ENCODE peak calls at places on chromosome 14, in six cellular contexts. One of them, this sample, is unnamed.

GRCh38 chr14:101242442-101243385 is 318.6 kb upstream of the DIO3 start:
- DNase-seq in HepG2: no peak
- DNase-seq in GM12891: no peak
- DNase-seq in H1: peak; percentile 41
- DNase-seq in GM12878: no peak
- DNase-seq in K562: no peak
- DNase-seq in this sample: no peak

GRCh38 chr14:63598821-63599220 is 42.9 kb downstream of the WDR89 start:
- DNase-seq in HepG2: no peak
- DNase-seq in GM12891: no peak
- DNase-seq in H1: no peak
- DNase-seq in GM12878: no peak
- DNase-seq in K562: no peak
- DNase-seq in this sample: no peak

GRCh38 chr14:95222151-95222631 is 64.9 kb upstream of the DICER1 start:
- DNase-seq in HepG2: peak; percentile 6
- DNase-seq in GM12891: no peak
- DNase-seq in H1: no peak
- DNase-seq in GM12878: no peak
- DNase-seq in K562: no peak
- DNase-seq in this sample: no peak

GRCh38 chr14:98890556-98891340 is 381.2 kb downstream of the BCL11B start:
- DNase-seq in HepG2: no peak
- DNase-seq in GM12891: no peak
- DNase-seq in H1: no peak
- DNase-seq in GM12878: no peak
- DNase-seq in K562: no peak
- DNase-seq in this sample: no peak

GRCh38 chr14:102610968-102611811 is 18.7 kb downstream of the RCOR1 start:
- DNase-seq in HepG2: no peak
- DNase-seq in GM12891: no peak
- DNase-seq in H1: no peak
- DNase-seq in GM12878: peak; percentile 48
- DNase-seq in K562: no peak
- DNase-seq in this sample: no peak

GRCh38 chr14:56552615-56553014 is 27.0 kb upstream of the TMEM260 start:
- DNase-seq in HepG2: no peak
- DNase-seq in GM12891: no peak
- DNase-seq in H1: no peak
- DNase-seq in GM12878: no peak
- DNase-seq in K562: no peak
- DNase-seq in this sample: no peak

GRCh38 chr14:101333335-101334280 is 227.7 kb upstream of the DIO3 start:
- DNase-seq in HepG2: no peak
- DNase-seq in GM12891: no peak
- DNase-seq in H1: peak; percentile 29
- DNase-seq in GM12878: no peak
- DNase-seq in K562: no peak
- DNase-seq in this sample: no peak

GRCh38 chr14:81453166-81453766 is 53.1 kb upstream of the STON2 start:
- DNase-seq in HepG2: peak; percentile 47
- DNase-seq in GM12891: peak; percentile 30
- DNase-seq in H1: peak; percentile 74
- DNase-seq in GM12878: no peak
- DNase-seq in K562: peak; percentile 38
- DNase-seq in this sample: peak; percentile 23

GRCh38 chr14:30869525-30870150 is 4.7 kb upstream of the COCH start:
- DNase-seq in HepG2: no peak
- DNase-seq in GM12891: no peak
- DNase-seq in H1: no peak
- DNase-seq in GM12878: no peak
- DNase-seq in K562: no peak
- DNase-seq in this sample: no peak

GRCh38 chr14:103008126-103008525 is 49.2 kb downstream of the CDC42BPB start:
- DNase-seq in HepG2: no peak
- DNase-seq in GM12891: no peak
- DNase-seq in H1: no peak
- DNase-seq in GM12878: no peak
- DNase-seq in K562: no peak
- DNase-seq in this sample: no peak

GRCh38 chr14:99522025-99522401 is 40.8 kb downstream of the CCNK start:
- DNase-seq in HepG2: no peak
- DNase-seq in GM12891: no peak
- DNase-seq in H1: no peak
- DNase-seq in GM12878: no peak
- DNase-seq in K562: no peak
- DNase-seq in this sample: no peak

GRCh38 chr14:75257241-75257640 is 21.4 kb upstream of the FOS start:
- DNase-seq in HepG2: no peak
- DNase-seq in GM12891: no peak
- DNase-seq in H1: no peak
- DNase-seq in GM12878: no peak
- DNase-seq in K562: no peak
- DNase-seq in this sample: no peak

GRCh38 chr14:29282169-29282568 is 515.6 kb downstream of the FOXG1 start:
- DNase-seq in HepG2: no peak
- DNase-seq in GM12891: no peak
- DNase-seq in H1: no peak
- DNase-seq in GM12878: no peak
- DNase-seq in K562: no peak
- DNase-seq in this sample: no peak

GRCh38 chr14:76772300-76773187 is 11.3 kb downstream of the VASH1 start:
- DNase-seq in HepG2: no peak
- DNase-seq in GM12891: no peak
- DNase-seq in H1: peak; percentile 49
- DNase-seq in GM12878: no peak
- DNase-seq in K562: peak; percentile 77
- DNase-seq in this sample: no peak

GRCh38 chr14:55589171-55589570 is 9.2 kb downstream of the KTN1 start:
- DNase-seq in HepG2: no peak
- DNase-seq in GM12891: no peak
- DNase-seq in H1: no peak
- DNase-seq in GM12878: no peak
- DNase-seq in K562: no peak
- DNase-seq in this sample: no peak

GRCh38 chr14:102527255-102528232 is 18.0 kb upstream of the ANKRD9 start:
- DNase-seq in HepG2: no peak
- DNase-seq in GM12891: no peak
- DNase-seq in H1: no peak
- DNase-seq in GM12878: no peak
- DNase-seq in K562: no peak
- DNase-seq in this sample: no peak

GRCh38 chr14:35403085-35403396 is 1.5 kb downstream of the NFKBIA start:
- DNase-seq in HepG2: no peak
- DNase-seq in GM12891: no peak
- DNase-seq in H1: no peak
- DNase-seq in GM12878: no peak
- DNase-seq in K562: no peak
- DNase-seq in this sample: no peak

GRCh38 chr14:98952595-98953325 is 319.2 kb downstream of the BCL11B start:
- DNase-seq in HepG2: no peak
- DNase-seq in GM12891: no peak
- DNase-seq in H1: no peak
- DNase-seq in GM12878: no peak
- DNase-seq in K562: no peak
- DNase-seq in this sample: no peak

GRCh38 chr14:34582117-34582680 is 42.7 kb upstream of the EAPP start:
- DNase-seq in HepG2: no peak
- DNase-seq in GM12891: no peak
- DNase-seq in H1: no peak
- DNase-seq in GM12878: no peak
- DNase-seq in K562: no peak
- DNase-seq in this sample: no peak

GRCh38 chr14:101889898-101890297 is 74.5 kb upstream of the DYNC1H1 start:
- DNase-seq in HepG2: no peak
- DNase-seq in GM12891: no peak
- DNase-seq in H1: no peak
- DNase-seq in GM12878: no peak
- DNase-seq in K562: no peak
- DNase-seq in this sample: no peak

GRCh38 chr14:76490735-76491134 is 114.8 kb downstream of the ESRRB start:
- DNase-seq in HepG2: no peak
- DNase-seq in GM12891: no peak
- DNase-seq in H1: no peak
- DNase-seq in GM12878: peak; percentile 17
- DNase-seq in K562: no peak
- DNase-seq in this sample: no peak

GRCh38 chr14:54676822-54677708 is 110.1 kb downstream of the SAMD4A start:
- DNase-seq in HepG2: no peak
- DNase-seq in GM12891: no peak
- DNase-seq in H1: no peak
- DNase-seq in GM12878: no peak
- DNase-seq in K562: no peak
- DNase-seq in this sample: no peak

GRCh38 chr14:77508249-77508648 is 9.6 kb upstream of the ISM2 start:
- DNase-seq in HepG2: peak; percentile 91
- DNase-seq in GM12891: no peak
- DNase-seq in H1: no peak
- DNase-seq in GM12878: no peak
- DNase-seq in K562: no peak
- DNase-seq in this sample: no peak

GRCh38 chr14:20857207-20857606 is 34.0 kb upstream of the RNASE3 start:
- DNase-seq in HepG2: no peak
- DNase-seq in GM12891: no peak
- DNase-seq in H1: no peak
- DNase-seq in GM12878: no peak
- DNase-seq in K562: no peak
- DNase-seq in this sample: no peak

GRCh38 chr14:26655128-26655527 is 57.3 kb upstream of the NOVA1 start:
- DNase-seq in HepG2: no peak
- DNase-seq in GM12891: no peak
- DNase-seq in H1: no peak
- DNase-seq in GM12878: no peak
- DNase-seq in K562: no peak
- DNase-seq in this sample: no peak
- TF ChIP-seq POLR2AphosphoS5 in HepG2: no peak
- TF ChIP-seq POLR2AphosphoS5 in GM12891: no peak
- TF ChIP-seq POLR2AphosphoS5 in H1: no peak
- TF ChIP-seq POLR2AphosphoS5 in GM12878: no peak
- TF ChIP-seq POLR2AphosphoS5 in K562: no peak
- TF ChIP-seq POLR2AphosphoS5 in this sample: no peak

DNA sequence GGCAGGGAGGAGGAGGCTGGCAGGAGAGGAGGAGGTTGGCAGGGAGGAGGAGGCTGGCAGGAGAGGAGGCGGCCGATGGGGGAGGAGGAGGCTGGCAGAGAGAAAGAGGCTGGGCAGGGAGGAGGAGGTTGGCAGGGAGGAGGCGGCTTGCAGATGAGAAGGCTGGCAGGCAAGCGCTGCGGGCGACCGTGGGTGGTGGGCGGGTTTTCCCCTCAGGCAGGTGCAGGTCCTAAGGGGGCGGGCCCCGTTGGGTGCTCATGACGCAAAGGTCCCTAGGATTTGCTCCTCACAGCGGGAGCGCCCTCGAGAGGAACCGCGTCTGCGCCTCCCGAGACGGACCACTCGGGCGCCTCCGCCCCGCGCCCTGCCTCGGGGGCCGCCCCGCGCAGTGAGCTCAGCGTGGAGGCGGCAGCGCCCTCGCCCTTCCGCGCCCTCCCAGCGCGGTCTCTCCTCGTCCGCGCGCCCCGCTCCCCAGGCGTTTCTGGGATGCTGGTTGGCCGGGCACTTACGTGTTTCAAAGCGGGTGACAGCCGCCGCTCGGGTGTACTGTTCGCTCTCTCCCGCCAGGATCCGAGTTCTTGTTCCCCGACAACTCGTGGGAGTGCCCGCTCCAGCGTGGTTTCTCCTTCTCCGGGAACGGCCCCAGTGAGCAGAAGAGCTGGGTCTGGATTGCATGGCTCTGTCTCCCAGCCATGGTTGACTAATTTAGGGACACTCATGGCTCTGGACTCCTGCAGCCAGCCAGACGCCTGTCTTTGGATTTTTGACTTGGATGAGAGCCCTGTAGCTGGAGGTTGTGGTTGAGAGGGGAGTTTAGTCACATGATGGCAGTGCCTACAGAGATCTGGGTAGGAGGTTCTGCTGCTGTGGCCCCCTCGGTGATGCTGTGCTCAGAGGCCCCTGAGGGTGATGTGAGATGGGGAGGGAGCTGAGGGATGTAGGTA is 64.1 kb upstream of the PPP4R3A start:
- DNase-seq in HepG2: no peak
- DNase-seq in GM12891: peak; percentile 37
- DNase-seq in H1: peak; percentile 66
- DNase-seq in GM12878: peak; percentile 2
- DNase-seq in K562: peak; percentile 21
- DNase-seq in this sample: peak; percentile 32
- TF ChIP-seq POLR2A in HepG2: no peak
- TF ChIP-seq POLR2A in GM12891: no peak
- TF ChIP-seq POLR2A in H1: no peak
- TF ChIP-seq POLR2A in GM12878: no peak
- TF ChIP-seq POLR2A in K562: no peak
- TF ChIP-seq POLR2A in this sample: no peak

GRCh38 chr14:32524609-32525391 is 195.7 kb downstream of the AKAP6 start:
- DNase-seq in HepG2: no peak
- DNase-seq in GM12891: no peak
- DNase-seq in H1: no peak
- DNase-seq in GM12878: no peak
- DNase-seq in K562: no peak
- DNase-seq in this sample: no peak
- TF ChIP-seq TAF1 in HepG2: no peak
- TF ChIP-seq TAF1 in GM12891: no peak
- TF ChIP-seq TAF1 in H1: no peak
- TF ChIP-seq TAF1 in GM12878: no peak
- TF ChIP-seq TAF1 in K562: no peak
- TF ChIP-seq TAF1 in this sample: no peak

GRCh38 chr14:51451561-51451960 is 200.1 kb upstream of the FRMD6 start:
- DNase-seq in HepG2: no peak
- DNase-seq in GM12891: no peak
- DNase-seq in H1: no peak
- DNase-seq in GM12878: no peak
- DNase-seq in K562: no peak
- DNase-seq in this sample: no peak

GRCh38 chr14:51455041-51455835 is 196.5 kb upstream of the FRMD6 start:
- DNase-seq in HepG2: no peak
- DNase-seq in GM12891: no peak
- DNase-seq in H1: no peak
- DNase-seq in GM12878: no peak
- DNase-seq in K562: no peak
- DNase-seq in this sample: no peak

GRCh38 chr14:51457858-51458562 is 193.7 kb upstream of the FRMD6 start:
- DNase-seq in HepG2: no peak
- DNase-seq in GM12891: no peak
- DNase-seq in H1: no peak
- DNase-seq in GM12878: no peak
- DNase-seq in K562: no peak
- DNase-seq in this sample: no peak

GRCh38 chr14:51454351-51454750 is 197.4 kb upstream of the FRMD6 start:
- DNase-seq in HepG2: no peak
- DNase-seq in GM12891: no peak
- DNase-seq in H1: no peak
- DNase-seq in GM12878: no peak
- DNase-seq in K562: no peak
- DNase-seq in this sample: no peak

DNA sequence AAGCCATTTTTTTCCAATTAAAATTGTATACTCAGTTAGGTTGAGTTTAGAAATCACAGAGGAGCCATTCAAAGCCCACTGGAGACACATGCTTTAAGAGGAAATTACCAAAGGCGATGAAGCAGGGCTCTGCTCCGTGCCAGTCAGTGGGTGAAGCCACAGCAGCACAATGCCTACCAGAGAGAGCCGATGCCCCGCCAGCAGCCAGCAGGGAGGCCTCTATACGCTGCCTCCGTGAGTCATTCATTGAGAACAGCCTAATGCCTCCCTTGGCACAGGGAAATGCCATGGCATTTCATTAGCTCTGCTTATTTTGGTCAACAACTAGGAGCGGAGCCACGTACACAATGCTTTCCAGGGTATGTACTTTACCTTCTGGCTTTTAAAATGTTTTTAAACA is 197.8 kb upstream of the FRMD6 start:
- DNase-seq in HepG2: no peak
- DNase-seq in GM12891: no peak
- DNase-seq in H1: no peak
- DNase-seq in GM12878: no peak
- DNase-seq in K562: no peak
- DNase-seq in this sample: no peak
- TF ChIP-seq POLR2AphosphoS5 in HepG2: no peak
- TF ChIP-seq POLR2AphosphoS5 in GM12891: no peak
- TF ChIP-seq POLR2AphosphoS5 in H1: no peak
- TF ChIP-seq POLR2AphosphoS5 in GM12878: no peak
- TF ChIP-seq POLR2AphosphoS5 in K562: no peak
- TF ChIP-seq POLR2AphosphoS5 in this sample: no peak